ENCODE peak calls at places on chromosomes 4 and X, in four cellular contexts. J is dorsolateral prefrontal cortex, Y is tibial artery, C is Panc1. Z is an unnamed sample.

GRCh38 chr4:173169178-173169427 is 492 bp downstream of the GALNT7 start:
- DNase-seq in J (no peak), C (no peak), Y (no peak), Z (no peak)

GRCh38 chr4:179095585-179096228 is 1653.5 kb upstream of the AGA start:
- DNase-seq in C (no peak), Y (no peak), J (no peak), Z (no peak)

GRCh38 chrX:48958635-48959094 is 1.3 kb upstream of the OTUD5 start:
- DNase-seq in Y (peak; percentile 42), C (no peak), J (no peak), Z (no peak)

GRCh38 chr4:139593091-139593564 is 37.1 kb upstream of the SETD7 start:
- DNase-seq in Y (no peak), J (no peak), C (no peak), Z (no peak)

GRCh38 chr4:7054106-7054880 is 11.1 kb downstream of the TADA2B start:
- DNase-seq in C (no peak), Y (no peak), J (no peak), Z (no peak)

GRCh38 chrX:80174925-80175574 is 160.5 kb downstream of the TBX22 start:
- DNase-seq in C (no peak), Y (peak; percentile 43), J (no peak), Z (no peak)

GRCh38 chr4:75527482-75527881 is 13.2 kb downstream of the THAP6 start:
- DNase-seq in C (no peak), Y (no peak), J (no peak), Z (no peak)

GRCh38 chrX:46712733-46713132 is 46.2 kb downstream of the SLC9A7 start:
- DNase-seq in J (no peak), Y (no peak), C (no peak), Z (no peak)

GRCh38 chrX:64894454-64895038 is 81.7 kb downstream of the ZC4H2 start:
- DNase-seq in Y (no peak), C (peak; percentile 17), J (no peak), Z (peak; percentile 2)

GRCh38 chrX:108165349-108166111 is 74.0 kb downstream of the ATG4A start:
- DNase-seq in J (no peak), Y (no peak), C (peak; percentile 10), Z (no peak)

GRCh38 chr4:82469776-82470345 is 39.5 kb downstream of the ENOPH1 start:
- DNase-seq in Y (no peak), C (no peak), J (no peak), Z (no peak)

GRCh38 chrX:112359906-112360305 is 277.3 kb upstream of the TRPC5 start:
- DNase-seq in Y (no peak), C (no peak), J (no peak), Z (no peak)

GRCh38 chr4:76752911-76753494 is 144.9 kb downstream of the SOWAHB start:
- DNase-seq in C (no peak), J (no peak), Y (peak; percentile 39), Z (no peak)

GRCh38 chr4:114318309-114318708 is 280.3 kb upstream of the UGT8 start:
- DNase-seq in Y (no peak), C (no peak), J (no peak), Z (no peak)

GRCh38 chrX:105229146-105229545 is 8.7 kb upstream of the TEX13A start:
- DNase-seq in Y (no peak), J (no peak), C (no peak), Z (no peak)

GRCh38 chrX:17553451-17553850 is 178.5 kb downstream of the NHS start:
- DNase-seq in Y (peak; percentile 21), J (no peak), C (no peak), Z (no peak)

GRCh38 chr4:175542787-175543186 is 269.3 kb downstream of the GPM6A start:
- DNase-seq in C (no peak), Y (no peak), J (no peak), Z (no peak)

GRCh38 chr4:48962636-48963035 is 23.4 kb upstream of the CWH43 start:
- DNase-seq in J (no peak), Y (no peak), C (no peak), Z (no peak)

GRCh38 chr4:183834252-183834651 is 70.9 kb upstream of the STOX2 start:
- DNase-seq in C (no peak), Y (no peak), J (peak; percentile 71), Z (no peak)

GRCh38 chr4:1192091-1192492 is 19.7 kb upstream of the SPON2 start:
- DNase-seq in C (peak; percentile 52), J (peak; percentile 88), Y (peak; percentile 92), Z (no peak)

GRCh38 chr4:106264331-106264728 is 51.7 kb downstream of the TBCK start:
- DNase-seq in Y (no peak), J (no peak), C (no peak), Z (no peak)

GRCh38 chr4:171719691-171720090 is 93.5 kb upstream of the GALNTL6 start:
- DNase-seq in Y (no peak), C (no peak), J (no peak), Z (no peak)

GRCh38 chr4:151484396-151485102 is 75.6 kb downstream of the FHIP1A start:
- DNase-seq in C (peak; percentile 18), Y (no peak), J (no peak), Z (no peak)

GRCh38 chr4:77360451-77360850 is 203.4 kb downstream of the CCNG2 start:
- DNase-seq in C (no peak), Y (no peak), J (no peak), Z (no peak)

GRCh38 chr4:48109413-48110263 is 24.4 kb downstream of the TXK start:
- DNase-seq in J (no peak), Y (no peak), C (peak; percentile 35), Z (peak; percentile 26)

GRCh38 chr4:85557016-85557901 is 82.3 kb downstream of the ARHGAP24 start:
- DNase-seq in C (no peak), Y (no peak), J (no peak), Z (peak; percentile 41)

GRCh38 chrX:130974323-130974722 is 71.3 kb upstream of the ENOX2 start:
- DNase-seq in J (no peak), Y (no peak), C (no peak), Z (no peak)

GRCh38 chr4:1216869-1217294 is 32.0 kb downstream of the CTBP1 start:
- DNase-seq in J (no peak), Y (no peak), C (no peak), Z (peak; percentile 51)

DNA sequence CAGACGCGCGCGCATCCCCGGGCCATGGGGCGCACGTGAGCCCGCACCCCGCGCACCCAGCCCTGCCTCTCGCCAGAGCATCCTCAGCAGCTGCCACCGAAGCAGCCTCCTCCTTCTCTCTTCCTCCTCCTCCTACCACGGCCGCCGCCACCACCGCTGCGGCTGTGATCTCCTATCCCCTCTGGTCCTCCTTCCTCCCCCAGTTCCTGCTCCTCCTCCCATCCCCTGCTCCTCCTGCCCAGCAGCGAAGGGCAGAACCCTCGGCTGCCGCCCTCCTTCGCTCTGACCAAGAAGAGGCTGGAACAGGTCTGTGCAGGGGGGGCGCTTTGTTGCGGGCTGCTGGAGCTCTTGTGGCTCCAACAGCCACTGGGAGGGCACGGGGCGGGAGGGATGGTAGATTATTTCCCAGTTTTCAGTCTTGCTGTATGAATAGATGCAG is 148.7 kb upstream of the CHRDL1 start:
- DNase-seq in C (no peak), Y (peak; percentile 20), J (peak; percentile 40), Z (no peak)
- H3K4me3 ChIP-seq in C (no peak overlapping the region), Y (no peak overlapping the region), J (peak overlapping the region; percentile 33), Z (no peak overlapping the region)

GRCh38 chr4:23966720-23967119 is 76.9 kb upstream of the PPARGC1A start:
- DNase-seq in C (no peak), Y (no peak), J (no peak), Z (no peak)
- TF ChIP-seq CTCF in C (peak; percentile 15), Y (no peak), J (no peak), Z (peak; percentile 34)

GRCh38 chr4:140720387-140721087 is 35.6 kb downstream of the TBC1D9 start:
- DNase-seq in J (no peak), Y (no peak), C (no peak), Z (no peak)
- H3K4me3 ChIP-seq in J (no peak overlapping the region), Y (no peak overlapping the region), C (no peak overlapping the region), Z (peak overlapping the region; percentile 44)

GRCh38 chr4:110005461-110006056 is 92.9 kb downstream of the EGF start:
- DNase-seq in J (no peak), Y (no peak), C (peak; percentile 24), Z (peak; percentile 55)
- TF ChIP-seq CTCF in J (peak; percentile 84), Y (peak; percentile 48), C (peak; percentile 65), Z (peak; percentile 57)

GRCh38 chr4:86961103-86961502 is 26.3 kb downstream of the AFF1 start:
- DNase-seq in C (no peak), J (no peak), Y (no peak), Z (no peak)

GRCh38 chr4:86963697-86964096 is 28.9 kb downstream of the AFF1 start:
- DNase-seq in J (no peak), C (no peak), Y (no peak), Z (no peak)

GRCh38 chr4:86960557-86960959 is 25.7 kb downstream of the AFF1 start:
- DNase-seq in Y (no peak), C (no peak), J (no peak), Z (no peak)

GRCh38 chr4:86959588-86960500 is 25.0 kb downstream of the AFF1 start:
- DNase-seq in C (no peak), J (no peak), Y (no peak), Z (no peak)

DNA sequence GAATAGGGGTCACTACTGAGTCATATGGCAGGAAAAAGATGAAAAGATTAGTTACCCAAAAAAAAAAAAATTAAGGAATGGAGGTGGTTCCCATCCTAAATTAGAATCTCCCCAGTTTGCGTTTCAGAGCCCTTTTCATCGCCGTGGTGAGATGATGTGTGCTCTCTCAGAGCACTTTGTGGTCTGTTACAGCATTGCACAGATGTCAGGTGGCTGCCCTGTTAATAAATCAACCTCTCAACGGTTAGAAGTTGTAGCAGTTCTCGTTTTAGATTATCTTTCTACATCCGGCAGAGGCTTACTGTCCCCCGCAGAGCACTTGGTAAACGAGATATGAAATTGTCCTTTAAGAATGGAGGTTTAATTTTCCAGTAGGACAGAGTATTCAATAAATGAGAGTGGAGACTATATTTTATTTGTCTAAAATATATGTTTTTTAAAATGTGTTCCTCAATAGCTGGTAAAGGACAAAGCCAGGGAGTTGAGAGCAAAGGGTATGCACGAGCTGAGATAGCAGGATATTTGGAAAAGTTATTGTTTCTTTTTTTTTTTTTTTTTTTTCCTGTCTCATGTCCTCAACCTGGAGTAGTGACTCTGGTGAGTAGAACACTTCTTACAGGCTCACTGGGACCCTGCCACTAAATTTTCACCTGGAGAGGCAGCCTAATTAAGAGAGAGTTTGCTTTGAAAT is 26.9 kb downstream of the AFF1 start:
- DNase-seq in J (no peak), Y (no peak), C (no peak), Z (peak; percentile 74)
- H3K4me3 ChIP-seq in J (no peak overlapping the region), Y (no peak overlapping the region), C (no peak overlapping the region), Z (peak overlapping the region; percentile 17)

DNA sequence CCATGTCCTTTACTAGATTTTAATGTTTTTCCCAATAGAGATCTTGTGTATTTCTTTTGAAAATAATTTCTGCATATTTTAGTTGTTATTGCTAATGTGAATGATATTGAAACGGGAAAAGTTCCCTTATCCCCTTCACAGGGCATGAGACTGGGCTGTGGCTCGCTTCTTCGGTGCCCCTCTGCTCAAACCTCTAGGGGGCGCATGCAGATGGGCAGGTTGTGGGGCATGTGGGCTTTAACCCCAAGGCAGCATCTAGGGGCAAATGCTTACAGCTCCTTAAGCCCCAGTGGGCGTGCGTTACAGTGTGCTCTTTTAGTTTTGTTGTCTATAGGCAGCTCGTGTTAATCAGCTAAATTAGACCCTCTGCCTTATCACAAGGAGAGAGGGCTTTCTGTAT is 194.7 kb downstream of the OPHN1 start:
- DNase-seq in J (no peak), C (no peak), Y (no peak), Z (no peak)
- TF ChIP-seq CTCF in J (no peak), C (peak; percentile 80), Y (no peak), Z (peak; percentile 26)